ENCODE peak calls at places on chromosomes 5 and 9, in six cellular contexts. O, S, I, K, E and W are unnamed samples.

GRCh38 chr9:82260691-82261090 is 272.1 kb downstream of the SPATA31D1 start:
- DNase-seq in K (no peak), I (no peak), S (no peak), E (no peak), O (no peak), W (no peak)

GRCh38 chr9:135874859-135875258 is 32.5 kb downstream of the CAMSAP1 start:
- DNase-seq in O (no peak), K (no peak), S (no peak), E (no peak), I (no peak), W (no peak)

GRCh38 chr5:108681079-108681921 is 66.4 kb upstream of the FER start:
- DNase-seq in I (no peak), O (no peak), E (no peak), K (no peak), S (peak), W (no peak)

GRCh38 chr5:88875609-88876234 is 7.3 kb downstream of the MEF2C start:
- DNase-seq in E (no peak), S (no peak), K (no peak), I (no peak), O (no peak), W (no peak)

GRCh38 chr9:131624636-131625241 is 79.4 kb downstream of the PRRT1B start:
- DNase-seq in E (no peak), S (no peak), I (no peak), K (peak), O (no peak), W (peak)

GRCh38 chr9:17291766-17292165 is 156.9 kb downstream of the CNTLN start:
- DNase-seq in S (peak), I (no peak), E (no peak), O (no peak), K (no peak), W (no peak)

GRCh38 chr5:154220625-154221024 is 30.1 kb downstream of the GALNT10 start:
- DNase-seq in I (peak), O (no peak), S (peak), K (no peak), E (no peak), W (no peak)

GRCh38 chr9:97440160-97440559 is 28.3 kb downstream of the TDRD7 start:
- DNase-seq in S (no peak), O (no peak), E (no peak), K (no peak), I (no peak), W (no peak)

GRCh38 chr9:122197334-122197872 is 31.4 kb downstream of the LHX6 start:
- DNase-seq in S (no peak), E (no peak), I (no peak), K (no peak), O (no peak), W (no peak)

GRCh38 chr5:42718591-42718990 is 38.0 kb upstream of the CCDC152 start:
- DNase-seq in K (no peak), O (no peak), S (peak), E (no peak), I (no peak), W (no peak)

GRCh38 chr9:33517373-33517772 is 6.7 kb upstream of the ANKRD18B start:
- DNase-seq in S (peak), O (no peak), I (no peak), E (no peak), K (no peak), W (no peak)

GRCh38 chr9:90965141-90965910 is 163.7 kb downstream of the SYK start:
- DNase-seq in K (no peak), I (no peak), S (no peak), E (no peak), O (no peak), W (no peak)

GRCh38 chr9:4714266-4715016 is 26.6 kb downstream of the AK3 start:
- DNase-seq in S (peak), I (no peak), K (no peak), O (no peak), E (no peak), W (no peak)

GRCh38 chr5:13498279-13498678 is 446.2 kb downstream of the DNAH5 start:
- DNase-seq in K (no peak), S (no peak), E (no peak), O (no peak), I (no peak), W (no peak)

GRCh38 chr9:103992938-103993595 is 101.0 kb upstream of the SMC2 start:
- DNase-seq in I (no peak), S (no peak), E (no peak), K (no peak), O (no peak), W (no peak)

GRCh38 chr9:14906654-14907359 is 3.4 kb downstream of the FREM1 start:
- DNase-seq in I (no peak), S (no peak), O (no peak), K (no peak), E (no peak), W (no peak)

GRCh38 chr5:74865293-74865798 is 841 bp downstream of the FAM169A start:
- DNase-seq in I (no peak), E (no peak), K (no peak), O (no peak), S (no peak), W (no peak)

GRCh38 chr5:140497897-140498296 is 49.6 kb upstream of the EIF4EBP3 start:
- DNase-seq in S (no peak), O (no peak), E (no peak), I (no peak), K (no peak), W (no peak)

GRCh38 chr9:131630206-131630831 is 85.0 kb downstream of the PRRT1B start:
- DNase-seq in E (no peak), S (peak), I (peak), O (peak), K (no peak), W (no peak)

GRCh38 chr5:122723606-122724352 is 51.1 kb upstream of the SNX2 start:
- DNase-seq in E (no peak), I (no peak), O (no peak), K (no peak), S (peak), W (no peak)

GRCh38 chr5:123036391-123037103 is at the start of gene PPIC:
- DNase-seq in E (peak), S (peak), I (peak), K (peak), O (peak), W (peak)

GRCh38 chr9:89956331-89956730 is 351.5 kb downstream of the GADD45G start:
- DNase-seq in S (no peak), O (no peak), E (no peak), I (no peak), K (no peak), W (no peak)

GRCh38 chr9:127910613-127911205 is 6.1 kb downstream of the ST6GALNAC4 start:
- DNase-seq in S (no peak), I (no peak), K (peak), O (no peak), E (no peak), W (no peak)

GRCh38 chr9:93697352-93698139 is 121.2 kb downstream of the PHF2 start:
- DNase-seq in I (peak), O (no peak), K (no peak), E (no peak), S (no peak), W (peak)

GRCh38 chr9:85040141-85040540 is 370.6 kb downstream of the NTRK2 start:
- DNase-seq in S (no peak), K (no peak), O (no peak), E (no peak), I (no peak), W (no peak)

GRCh38 chr9:21465859-21466518 is 16.1 kb downstream of the IFNE start:
- DNase-seq in K (no peak), O (no peak), E (no peak), I (no peak), S (peak), W (no peak)

GRCh38 chr5:98635631-98636030 is 137.8 kb upstream of the RGMB start:
- DNase-seq in K (no peak), S (no peak), I (no peak), O (no peak), E (no peak), W (no peak)

GRCh38 chr5:159764283-159764927 is 151.9 kb upstream of the ADRA1B start:
- DNase-seq in O (no peak), K (peak), I (no peak), E (no peak), S (no peak), W (no peak)

GRCh38 chr5:98784411-98784810 is 10.9 kb downstream of the RGMB start:
- DNase-seq in I (no peak), S (no peak), O (no peak), E (no peak), K (no peak), W (no peak)

GRCh38 chr9:116115731-116116353 is 37.7 kb upstream of the PAPPA start:
- DNase-seq in E (no peak), S (no peak), I (no peak), K (no peak), O (no peak), W (no peak)

GRCh38 chr9:7970666-7971335 is 171.2 kb upstream of the DMAC1 start:
- DNase-seq in S (no peak), E (no peak), K (no peak), I (no peak), O (no peak), W (no peak)

GRCh38 chr9:133134419-133135190 is 13.6 kb upstream of the RALGDS start:
- DNase-seq in E (no peak), K (peak), I (no peak), O (no peak), S (peak), W (no peak)

GRCh38 chr9:91303741-91304140 is 58.0 kb downstream of the AUH start:
- DNase-seq in E (no peak), I (no peak), O (no peak), S (no peak), K (no peak), W (no peak)

GRCh38 chr9:74463825-74464224 is 33.3 kb upstream of the RORB start:
- DNase-seq in S (peak), I (no peak), O (no peak), K (no peak), E (no peak), W (no peak)

GRCh38 chr5:110900829-110901228 is 162.0 kb downstream of the SLC25A46 start:
- DNase-seq in K (no peak), S (peak), O (no peak), I (no peak), E (no peak), W (no peak)

GRCh38 chr5:122772446-122772845 is 2.4 kb upstream of the SNX2 start:
- DNase-seq in S (no peak), O (no peak), I (no peak), E (no peak), K (no peak), W (no peak)

GRCh38 chr9:109414125-109414785 is 83.9 kb downstream of the PTPN3 start:
- DNase-seq in S (no peak), E (no peak), K (no peak), O (no peak), I (no peak), W (no peak)

GRCh38 chr9:109411069-109411761 is 86.9 kb downstream of the PTPN3 start:
- DNase-seq in E (no peak), O (no peak), S (no peak), I (no peak), K (no peak), W (no peak)

GRCh38 chr9:109411818-109412352 is 86.2 kb downstream of the PTPN3 start:
- DNase-seq in E (no peak), K (no peak), S (no peak), I (no peak), O (peak), W (no peak)

GRCh38 chr9:109408759-109409462 is 88.1 kb upstream of the EPB41L4B start:
- DNase-seq in O (no peak), E (no peak), I (no peak), S (no peak), K (no peak), W (no peak)

GRCh38 chr9:109409998-109410397 is 88.1 kb downstream of the PTPN3 start:
- DNase-seq in I (no peak), O (no peak), K (no peak), E (no peak), S (no peak), W (no peak)
- TF ChIP-seq CTCF in I (no peak), O (no peak), K (no peak), E (no peak), S (no peak), W (no peak)

GRCh38 chr5:104606258-104606829 is 1043.8 kb upstream of the NUDT12 start:
- DNase-seq in E (no peak), I (no peak), S (no peak), O (no peak), K (no peak), W (no peak)

DNA sequence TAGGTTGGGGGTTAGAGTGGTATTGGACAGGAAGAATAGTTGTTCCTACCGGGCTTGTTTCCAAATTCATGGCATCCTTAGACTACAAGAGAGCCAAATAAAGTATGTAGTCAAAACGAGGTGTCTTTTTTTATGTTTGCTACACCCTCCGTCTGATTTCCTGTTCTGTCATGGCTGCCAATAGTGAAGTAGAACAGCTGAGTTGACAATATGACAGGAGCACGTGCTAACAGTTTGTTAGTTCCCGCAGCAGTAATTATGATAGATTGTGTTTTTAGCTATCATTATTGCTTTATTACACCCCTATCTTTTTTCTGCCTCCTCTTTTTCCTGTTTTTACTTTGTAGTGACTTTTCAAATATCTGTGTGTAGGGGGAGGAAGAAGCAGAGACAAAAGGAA is 1048.8 kb upstream of the NUDT12 start:
- DNase-seq in O (no peak), E (no peak), K (no peak), I (no peak), S (no peak), W (no peak)
- H3K27ac ChIP-seq in O (no peak), E (no peak), K (no peak), I (no peak), S (no peak), W (no peak)

GRCh38 chr5:167844173-167844572 is 447.3 kb upstream of the WWC1 start:
- DNase-seq in S (no peak), K (no peak), I (no peak), O (no peak), E (no peak), W (no peak)

GRCh38 chr5:167835146-167835545 is 456.3 kb upstream of the WWC1 start:
- DNase-seq in K (no peak), S (no peak), O (no peak), I (no peak), E (no peak), W (no peak)

GRCh38 chr5:167840736-167841135 is 450.7 kb upstream of the WWC1 start:
- DNase-seq in S (no peak), O (no peak), I (no peak), E (no peak), K (no peak), W (no peak)

GRCh38 chr5:167837127-167837526 is 454.3 kb upstream of the WWC1 start:
- DNase-seq in K (no peak), I (no peak), S (no peak), O (no peak), E (no peak), W (no peak)

GRCh38 chr5:167839065-167839464 is 452.4 kb upstream of the WWC1 start:
- DNase-seq in E (no peak), S (peak), I (no peak), O (no peak), K (no peak), W (no peak)
- H3K4me3 ChIP-seq in E (no peak), S (no peak), I (no peak), O (no peak), K (no peak), W (no peak)

GRCh38 chr5:175572922-175573321 is 84.9 kb upstream of the HRH2 start:
- DNase-seq in I (no peak), S (peak), K (no peak), O (no peak), E (no peak), W (no peak)

GRCh38 chr5:175564716-175565115 is 86.4 kb downstream of the SFXN1 start:
- DNase-seq in E (no peak), S (no peak), I (no peak), O (no peak), K (no peak), W (no peak)

GRCh38 chr5:175566697-175567096 is 88.3 kb downstream of the SFXN1 start:
- DNase-seq in O (no peak), S (no peak), E (no peak), I (no peak), K (no peak), W (no peak)

GRCh38 chr5:175569701-175570100 is 88.2 kb upstream of the HRH2 start:
- DNase-seq in K (no peak), E (no peak), O (no peak), S (no peak), I (no peak), W (no peak)

DNA sequence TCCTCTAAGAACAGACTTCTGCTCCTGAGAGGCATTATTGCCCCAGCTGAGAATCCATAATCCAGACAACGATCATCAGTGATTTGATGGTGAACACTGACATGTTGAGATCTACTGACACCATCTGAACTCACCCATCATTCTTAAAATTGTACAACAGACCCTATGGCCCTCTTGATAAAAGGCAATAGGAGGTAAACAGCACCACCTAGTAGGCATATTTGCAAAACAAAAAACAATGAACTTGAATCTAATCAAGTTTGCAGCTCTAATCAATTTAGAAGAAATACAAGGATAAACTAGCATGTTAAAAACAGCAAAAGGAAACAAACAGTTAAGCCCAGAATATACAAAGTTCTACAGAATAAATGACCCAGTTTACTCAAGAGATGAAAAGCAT is 89.6 kb downstream of the SFXN1 start:
- DNase-seq in K (no peak), S (no peak), O (no peak), E (no peak), I (no peak), W (no peak)
- TF ChIP-seq CTCF in K (no peak), S (no peak), O (no peak), E (no peak), I (no peak), W (no peak)